ENCODE peak calls at places on chromosome 20, in nine cellular contexts. Z, K, V, P, M, Y, D, Q and L are unnamed samples.

GRCh38 chr20:2656471-2657117 is 4.2 kb downstream of the NOP56 start:
- DNase-seq in P (no peak), Z (no peak), M (no peak), V (no peak), D (no peak), Y (no peak), K (no peak), Q (no peak), L (no peak)

GRCh38 chr20:1390552-1391403 is 2.1 kb downstream of the FKBP1A start:
- DNase-seq in V (no peak), P (no peak), K (no peak), D (no peak), M (no peak), Q (no peak), Y (no peak), Z (no peak), L (no peak)

GRCh38 chr20:19130613-19130984 is 81.8 kb upstream of the SLC24A3 start:
- DNase-seq in Z (no peak), V (no peak), Y (no peak), Q (no peak), M (no peak), P (no peak), K (no peak), D (no peak), L (no peak)

GRCh38 chr20:9427430-9427829 is 87.0 kb upstream of the LAMP5 start:
- DNase-seq in Y (no peak), V (no peak), M (no peak), D (no peak), Q (no peak), P (no peak), Z (no peak), K (no peak), L (no peak)

GRCh38 chr20:53157443-53158408 is 185.6 kb downstream of the TSHZ2 start:
- DNase-seq in M (no peak), P (peak; percentile 77), K (peak; percentile 13), Y (peak; percentile 32), D (no peak), Q (peak; percentile 10), Z (no peak), V (no peak), L (peak; percentile 42)

GRCh38 chr20:35806075-35806474 is 34.3 kb downstream of the PHF20 start:
- DNase-seq in Z (no peak), K (no peak), M (no peak), D (no peak), P (no peak), V (no peak), Y (no peak), Q (no peak), L (no peak)

GRCh38 chr20:3980260-3981131 is 34.9 kb downstream of the RNF24 start:
- DNase-seq in Q (no peak), Y (peak; percentile 19), D (no peak), Z (no peak), M (no peak), V (no peak), P (peak; percentile 88), K (no peak), L (no peak)

GRCh38 chr20:21099653-21100589 is 6.2 kb downstream of the LINC00237 start:
- DNase-seq in Y (peak; percentile 20), V (peak; percentile 72), Z (no peak), D (no peak), M (no peak), K (peak; percentile 88), Q (peak; percentile 17), P (peak; percentile 67), L (peak; percentile 41)

GRCh38 chr20:17530716-17531536 is at the start of gene BFSP1:
- DNase-seq in Y (peak; percentile 22), M (no peak), K (peak; percentile 87), Z (peak; percentile 28), D (peak; percentile 40), P (peak; percentile 76), Q (peak; percentile 4), V (peak; percentile 75), L (peak; percentile 69)

GRCh38 chr20:36744764-36745191 is 1.1 kb downstream of the NDRG3 start:
- DNase-seq in Y (no peak), V (peak; percentile 73), K (peak; percentile 45), Q (no peak), D (peak; percentile 10), P (peak; percentile 85), Z (no peak), M (no peak), L (no peak)

GRCh38 chr20:13852321-13852720 is 67.5 kb downstream of the NDUFAF5 start:
- DNase-seq in D (no peak), P (no peak), M (no peak), Y (no peak), Z (no peak), K (no peak), Q (no peak), V (no peak), L (no peak)

GRCh38 chr20:44166477-44166876 is 20.5 kb downstream of the JPH2 start:
- DNase-seq in K (no peak), P (peak; percentile 98), Z (no peak), D (no peak), Q (no peak), V (no peak), M (no peak), Y (no peak), L (no peak)

GRCh38 chr20:10578607-10579006 is 95.2 kb downstream of the JAG1 start:
- DNase-seq in Q (no peak), P (peak; percentile 91), D (no peak), M (no peak), V (no peak), Y (no peak), K (no peak), Z (no peak), L (no peak)

GRCh38 chr20:51447097-51447764 is 95.3 kb downstream of the NFATC2 start:
- DNase-seq in V (peak; percentile 62), M (no peak), D (no peak), Q (no peak), K (no peak), Z (no peak), Y (no peak), P (peak; percentile 100), L (no peak)

GRCh38 chr20:59662161-59662560 is 57.8 kb downstream of the PHACTR3 start:
- DNase-seq in P (no peak), M (no peak), V (no peak), K (no peak), Q (no peak), D (no peak), Y (no peak), Z (no peak), L (no peak)

GRCh38 chr20:31968299-31969126 is 562 bp downstream of the XKR7 start:
- DNase-seq in P (peak; percentile 65), K (peak; percentile 61), M (peak; percentile 1), D (peak; percentile 6), Q (peak; percentile 82), Z (no peak), V (peak; percentile 87), Y (peak; percentile 72), L (peak; percentile 100)

GRCh38 chr20:16476032-16476431 is 97.2 kb downstream of the KIF16B start:
- DNase-seq in M (no peak), Z (peak; percentile 45), Q (no peak), V (no peak), K (peak; percentile 19), D (no peak), P (peak; percentile 62), Y (no peak), L (no peak)

GRCh38 chr20:25238319-25239037 is 9.4 kb upstream of the PYGB start:
- DNase-seq in D (no peak), P (peak; percentile 39), Y (no peak), V (no peak), Q (no peak), K (no peak), Z (no peak), M (no peak), L (no peak)

GRCh38 chr20:10171864-10172751 is 46.5 kb upstream of the SNAP25 start:
- DNase-seq in P (peak; percentile 93), Z (peak; percentile 90), K (peak; percentile 87), V (peak; percentile 67), D (peak; percentile 48), Y (no peak), Q (no peak), M (no peak), L (peak; percentile 7)

GRCh38 chr20:34848597-34848996 is 23.1 kb upstream of the NCOA6 start:
- DNase-seq in D (no peak), K (no peak), M (no peak), P (no peak), V (no peak), Z (no peak), Y (no peak), Q (no peak), L (no peak)

GRCh38 chr20:45924391-45925261 is 9.9 kb upstream of the PCIF1 start:
- DNase-seq in M (no peak), Y (no peak), V (no peak), Q (no peak), P (peak; percentile 52), K (no peak), Z (no peak), D (no peak), L (no peak)

GRCh38 chr20:45407067-45407745 is 883 bp upstream of the DBNDD2 start:
- DNase-seq in P (no peak), V (peak; percentile 82), Z (no peak), Y (no peak), D (no peak), K (peak; percentile 72), Q (no peak), M (no peak), L (no peak)

GRCh38 chr20:35568645-35569044 is 26.8 kb downstream of the ERGIC3 start:
- DNase-seq in D (no peak), K (no peak), P (peak; percentile 46), Y (no peak), V (no peak), M (no peak), Z (no peak), Q (no peak), L (no peak)

GRCh38 chr20:3276400-3277015 is 37.5 kb upstream of the SLC4A11 start:
- DNase-seq in V (no peak), K (peak; percentile 14), P (peak; percentile 36), Q (no peak), Y (no peak), D (no peak), Z (no peak), M (no peak), L (no peak)

GRCh38 chr20:54680872-54681297 is 205.5 kb downstream of the DOK5 start:
- DNase-seq in Z (no peak), Y (no peak), V (no peak), K (peak; percentile 20), D (no peak), P (peak; percentile 57), Q (no peak), M (no peak), L (peak; percentile 67)

GRCh38 chr20:9889270-9889981 is 50.5 kb upstream of the PAK5 start:
- DNase-seq in Y (no peak), V (no peak), D (no peak), Z (no peak), K (no peak), M (no peak), Q (no peak), P (peak; percentile 69), L (no peak)